ENCODE peak calls at places on chromosome 10, in nine cellular contexts. W, X, M, U, G, B, T, Y and D are unnamed samples.

GRCh38 chr10:28523725-28524252 is 9.1 kb upstream of the WAC start:
- DNase-seq in W (no peak), X (no peak), M (no peak), U (no peak), G (no peak), B (no peak), T (no peak), Y (no peak), D (no peak)

GRCh38 chr10:102670871-102671434 is 26.7 kb downstream of the TRIM8 start:
- DNase-seq in W (no peak), X (no peak), M (no peak), U (no peak), G (no peak), B (peak), T (no peak), Y (no peak), D (no peak)

GRCh38 chr10:117532003-117532385 is 10.6 kb upstream of the EMX2 start:
- DNase-seq in W (no peak), X (no peak), M (no peak), U (no peak), G (no peak), B (no peak), T (no peak), Y (peak), D (no peak)

GRCh38 chr10:125064681-125065492 is 95.5 kb downstream of the CTBP2 start:
- DNase-seq in W (no peak), X (peak), M (no peak), U (no peak), G (peak), B (no peak), T (peak), Y (no peak), D (peak)

GRCh38 chr10:102781921-102782542 is 38.3 kb downstream of the WBP1L start:
- DNase-seq in W (no peak), X (no peak), M (no peak), U (no peak), G (no peak), B (no peak), T (no peak), Y (no peak), D (no peak)

GRCh38 chr10:107616463-107617131 is 452.1 kb upstream of the SORCS1 start:
- DNase-seq in W (no peak), X (no peak), M (no peak), U (no peak), G (peak), B (no peak), T (no peak), Y (no peak), D (no peak)

GRCh38 chr10:89171996-89172395 is 35.1 kb downstream of the CH25H start:
- DNase-seq in W (no peak), X (no peak), M (no peak), U (no peak), G (no peak), B (no peak), T (no peak), Y (no peak), D (no peak)

GRCh38 chr10:20215547-20216152 is 399.4 kb downstream of the PLXDC2 start:
- DNase-seq in W (no peak), X (no peak), M (no peak), U (no peak), G (no peak), B (no peak), T (no peak), Y (no peak), D (no peak)

GRCh38 chr10:6136215-6137201 is 47.7 kb downstream of the RBM17 start:
- DNase-seq in W (no peak), X (no peak), M (no peak), U (no peak), G (peak), B (no peak), T (peak), Y (no peak), D (no peak)

GRCh38 chr10:79413196-79413595 is 32.2 kb downstream of the ZCCHC24 start:
- DNase-seq in W (no peak), X (no peak), M (peak), U (no peak), G (no peak), B (peak), T (no peak), Y (peak), D (no peak)

GRCh38 chr10:61974611-61975010 is 73.1 kb downstream of the ARID5B start:
- DNase-seq in W (peak), X (peak), M (no peak), U (no peak), G (no peak), B (no peak), T (peak), Y (peak), D (no peak)

GRCh38 chr10:96690755-96691730 is 29.3 kb downstream of the PIK3AP1 start:
- DNase-seq in W (no peak), X (no peak), M (no peak), U (no peak), G (no peak), B (no peak), T (no peak), Y (no peak), D (no peak)

GRCh38 chr10:48526371-48526821 is 78.5 kb downstream of the ARHGAP22 start:
- DNase-seq in W (no peak), X (no peak), M (no peak), U (no peak), G (peak), B (no peak), T (peak), Y (no peak), D (no peak)

GRCh38 chr10:69642747-69643146 is 12.7 kb downstream of the FAM241B start:
- DNase-seq in W (no peak), X (no peak), M (no peak), U (no peak), G (no peak), B (no peak), T (no peak), Y (no peak), D (no peak)

GRCh38 chr10:79067241-79068202 is 1.2 kb upstream of the ZMIZ1 start:
- DNase-seq in W (peak), X (peak), M (peak), U (no peak), G (peak), B (peak), T (peak), Y (peak), D (no peak)

GRCh38 chr10:60353519-60354258 is 36.0 kb downstream of the ANK3 start:
- DNase-seq in W (peak), X (peak), M (no peak), U (no peak), G (no peak), B (no peak), T (no peak), Y (no peak), D (no peak)

GRCh38 chr10:114486938-114487814 is 82.9 kb upstream of the AFAP1L2 start:
- DNase-seq in W (no peak), X (no peak), M (no peak), U (no peak), G (no peak), B (no peak), T (no peak), Y (no peak), D (no peak)

GRCh38 chr10:74121368-74121767 is 29.3 kb downstream of the AP3M1 start:
- DNase-seq in W (no peak), X (no peak), M (no peak), U (no peak), G (no peak), B (no peak), T (no peak), Y (no peak), D (no peak)

GRCh38 chr10:104322416-104322782 is 15.9 kb downstream of the ITPRIP start:
- DNase-seq in W (no peak), X (no peak), M (peak), U (no peak), G (no peak), B (peak), T (no peak), Y (peak), D (no peak)

GRCh38 chr10:6346621-6347020 is 143.9 kb downstream of the PFKFB3 start:
- DNase-seq in W (no peak), X (no peak), M (no peak), U (no peak), G (no peak), B (no peak), T (no peak), Y (no peak), D (no peak)

GRCh38 chr10:119620241-119620753 is 23.5 kb upstream of the TIAL1 start:
- DNase-seq in W (no peak), X (no peak), M (no peak), U (no peak), G (no peak), B (no peak), T (no peak), Y (no peak), D (no peak)

GRCh38 chr10:114638874-114639625 is 19.0 kb downstream of the ABLIM1 start:
- DNase-seq in W (no peak), X (no peak), M (no peak), U (no peak), G (peak), B (no peak), T (peak), Y (no peak), D (no peak)

DNA sequence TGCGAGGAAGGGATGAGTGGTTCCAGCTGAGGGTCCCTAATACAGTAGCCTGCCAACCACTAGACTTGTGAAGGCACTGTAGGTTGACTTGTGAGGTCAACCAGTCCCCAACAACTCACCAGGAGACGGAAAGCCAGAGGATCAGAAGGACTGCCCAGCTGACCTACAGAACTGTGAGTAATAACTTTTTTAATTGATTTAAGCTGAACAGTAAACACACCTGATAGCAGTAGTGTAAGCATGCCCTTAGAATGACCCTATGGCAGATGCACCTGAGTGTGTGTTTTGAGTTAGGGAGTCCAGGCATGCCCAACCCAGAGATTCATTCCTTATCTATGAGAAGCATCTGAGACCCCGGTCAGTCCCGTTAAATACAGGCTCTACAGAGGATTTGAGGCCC is 14.1 kb downstream of the PRLHR start:
- DNase-seq in W (no peak), X (no peak), M (no peak), U (no peak), G (no peak), B (no peak), T (no peak), Y (no peak), D (no peak)
- H3K4me3 ChIP-seq in W (no peak), X (no peak), M (no peak), U (no peak), G (no peak), B (no peak), T (no peak), Y (no peak), D (no peak)

DNA sequence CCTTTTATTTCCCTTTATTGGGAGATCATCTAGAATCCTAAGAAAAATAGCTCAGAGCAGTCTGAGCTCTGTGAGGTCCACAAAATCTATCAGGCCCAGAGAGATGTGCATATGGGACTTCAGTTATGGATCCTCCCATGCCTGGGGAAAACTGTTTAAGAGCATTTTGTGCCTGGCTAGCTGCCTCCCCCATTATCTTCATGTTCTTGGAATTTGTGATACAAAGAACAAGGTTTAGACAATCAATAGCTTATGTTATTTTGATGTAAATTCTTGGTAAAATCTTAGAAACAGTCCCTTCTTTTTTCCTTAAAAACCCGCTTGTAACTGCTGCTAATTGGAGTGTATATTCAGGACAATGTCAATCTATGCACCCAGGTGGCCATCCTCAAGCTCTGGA is 75.2 kb downstream of the USP6NL start:
- DNase-seq in W (no peak), X (no peak), M (no peak), U (no peak), G (no peak), B (no peak), T (no peak), Y (no peak), D (no peak)
- H3K4me3 ChIP-seq in W (no peak), X (no peak), M (no peak), U (no peak), G (no peak), B (no peak), T (no peak), Y (no peak), D (no peak)

GRCh38 chr10:4384254-4384653 is 441.8 kb upstream of the AKR1E2 start:
- DNase-seq in W (no peak), X (no peak), M (no peak), U (no peak), G (no peak), B (no peak), T (peak), Y (no peak), D (no peak)

GRCh38 chr10:4385491-4385890 is 440.5 kb upstream of the AKR1E2 start:
- DNase-seq in W (no peak), X (no peak), M (no peak), U (no peak), G (no peak), B (no peak), T (no peak), Y (no peak), D (no peak)

GRCh38 chr10:4382811-4383210 is 443.2 kb upstream of the AKR1E2 start:
- DNase-seq in W (no peak), X (no peak), M (no peak), U (no peak), G (no peak), B (no peak), T (no peak), Y (no peak), D (no peak)

GRCh38 chr10:4383683-4384082 is 442.3 kb upstream of the AKR1E2 start:
- DNase-seq in W (no peak), X (no peak), M (no peak), U (no peak), G (no peak), B (no peak), T (no peak), Y (no peak), D (no peak)
- H3K4me3 ChIP-seq in W (no peak), X (no peak), M (no peak), U (no peak), G (no peak), B (no peak), T (no peak), Y (no peak), D (no peak)

GRCh38 chr10:52252322-52252721 is 61.8 kb upstream of the DKK1 start:
- DNase-seq in W (no peak), X (no peak), M (no peak), U (no peak), G (no peak), B (no peak), T (no peak), Y (no peak), D (no peak)

GRCh38 chr10:52248697-52249306 is 65.3 kb upstream of the DKK1 start:
- DNase-seq in W (no peak), X (no peak), M (no peak), U (no peak), G (no peak), B (no peak), T (no peak), Y (no peak), D (no peak)

GRCh38 chr10:52249850-52250395 is 64.2 kb upstream of the DKK1 start:
- DNase-seq in W (no peak), X (no peak), M (no peak), U (no peak), G (no peak), B (no peak), T (no peak), Y (no peak), D (no peak)

GRCh38 chr10:52245547-52245946 is 68.5 kb upstream of the DKK1 start:
- DNase-seq in W (no peak), X (no peak), M (no peak), U (no peak), G (no peak), B (no peak), T (no peak), Y (no peak), D (no peak)

GRCh38 chr10:52250562-52250961 is 63.5 kb upstream of the DKK1 start:
- DNase-seq in W (no peak), X (no peak), M (no peak), U (no peak), G (no peak), B (no peak), T (no peak), Y (no peak), D (no peak)
- H3K4me3 ChIP-seq in W (no peak), X (no peak), M (no peak), U (no peak), G (no peak), B (no peak), T (no peak), Y (no peak), D (no peak)

DNA sequence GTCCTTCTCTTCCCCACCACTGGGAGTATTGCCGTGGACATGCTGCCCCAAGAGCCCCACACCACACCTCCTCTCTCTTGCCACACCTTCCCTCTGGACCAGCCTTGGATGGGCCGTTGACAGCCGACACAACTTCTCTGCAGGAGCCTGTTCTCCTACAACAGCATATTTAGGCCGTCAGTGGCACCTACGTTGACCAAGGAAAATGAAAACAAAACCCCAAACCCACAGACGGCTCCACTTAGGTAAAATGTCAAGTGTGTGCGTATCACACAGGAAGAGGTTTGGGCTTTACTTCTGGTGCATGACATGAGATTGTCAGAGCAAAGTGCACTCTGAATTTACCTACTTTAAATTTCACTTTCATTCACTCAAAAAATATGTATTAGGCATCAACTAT is 246.6 kb downstream of the ZMYND11 start:
- DNase-seq in W (peak), X (no peak), M (no peak), U (no peak), G (no peak), B (no peak), T (no peak), Y (no peak), D (no peak)
- H3K4me3 ChIP-seq in W (no peak), X (no peak), M (no peak), U (no peak), G (no peak), B (no peak), T (no peak), Y (no peak), D (no peak)

DNA sequence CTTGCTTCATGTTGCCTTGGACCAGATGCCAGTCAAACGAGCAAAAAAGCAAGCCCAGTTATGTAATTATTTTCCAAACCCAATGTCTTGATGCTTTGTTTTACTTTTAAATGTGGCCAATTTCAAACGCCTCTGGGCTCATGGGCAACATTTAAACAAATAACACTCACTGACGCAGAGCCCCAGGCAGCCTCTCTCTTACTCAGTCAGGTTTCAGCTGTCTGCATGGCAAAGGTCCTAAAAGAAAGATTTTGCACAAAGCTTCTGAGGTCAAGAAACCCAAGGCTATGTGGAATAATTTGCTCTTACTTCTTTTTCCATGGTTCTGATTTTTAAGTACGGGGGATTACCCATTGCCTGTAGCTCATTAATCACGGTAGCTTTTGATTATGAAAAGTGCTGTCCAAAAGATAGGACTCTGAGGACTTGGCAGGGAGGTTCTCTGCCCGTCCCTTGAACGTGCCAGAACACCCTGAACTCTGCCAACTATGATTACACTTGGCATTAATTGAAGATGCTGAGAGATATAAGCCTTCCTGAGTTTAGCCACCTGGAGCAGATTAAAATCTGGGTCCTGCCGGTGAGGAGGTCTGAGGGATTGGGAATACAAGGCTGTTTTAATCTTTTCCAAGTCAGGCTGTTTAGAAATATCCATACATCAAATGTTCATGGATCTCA is 14.1 kb upstream of the MSRB2 start:
- DNase-seq in W (no peak), X (peak), M (no peak), U (no peak), G (no peak), B (no peak), T (no peak), Y (no peak), D (no peak)
- H3K4me3 ChIP-seq in W (no peak), X (no peak), M (no peak), U (no peak), G (no peak), B (no peak), T (no peak), Y (no peak), D (no peak)

GRCh38 chr10:91796332-91797076 is 1.7 kb upstream of the TNKS2 start:
- DNase-seq in W (peak), X (peak), M (peak), U (no peak), G (no peak), B (peak), T (no peak), Y (peak), D (no peak)
- H3K4me3 ChIP-seq in W (peak), X (no peak), M (no peak), U (peak), G (peak), B (peak), T (peak), Y (peak), D (no peak)

DNA sequence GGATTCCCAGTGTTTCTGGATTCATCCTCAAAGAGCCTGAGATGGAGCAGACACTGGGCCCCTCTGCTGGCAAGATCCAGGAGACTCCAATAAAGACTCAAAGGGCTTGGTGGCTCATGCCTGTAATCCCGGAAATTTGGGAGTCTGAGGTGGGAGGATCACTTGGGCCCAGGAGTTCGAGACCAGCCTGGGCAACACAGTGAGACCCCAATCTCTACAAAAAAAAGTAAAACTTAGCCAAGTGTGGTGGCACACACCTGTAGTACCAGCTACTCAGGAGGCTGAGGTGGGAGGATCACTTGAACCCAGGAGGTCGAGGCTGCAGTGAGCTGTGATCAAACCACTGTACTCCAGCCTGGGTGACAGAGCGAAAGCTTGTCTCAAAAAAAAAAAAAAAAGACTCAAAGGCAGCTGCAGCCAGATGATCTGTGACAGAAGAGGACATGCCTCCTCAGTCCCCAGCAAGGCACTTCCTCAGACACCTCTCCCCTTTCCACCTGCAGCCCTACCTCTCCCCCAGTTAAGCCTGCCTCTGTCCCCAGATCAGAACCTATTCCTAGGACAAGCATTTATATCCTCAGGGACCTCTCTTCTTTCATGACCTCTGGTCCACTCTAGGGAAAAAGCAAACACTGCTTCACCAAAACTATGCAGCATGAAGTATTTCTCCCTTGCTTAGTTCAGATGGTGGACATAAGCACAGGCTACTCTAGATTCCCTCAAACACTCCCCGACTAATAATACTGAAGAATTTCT is 27.9 kb downstream of the PDLIM1 start:
- DNase-seq in W (no peak), X (no peak), M (no peak), U (no peak), G (no peak), B (no peak), T (no peak), Y (no peak), D (no peak)
- H3K4me3 ChIP-seq in W (no peak), X (no peak), M (no peak), U (no peak), G (no peak), B (no peak), T (no peak), Y (no peak), D (no peak)